ENCODE peak calls at places on chromosomes 1 and 21, in four cellular contexts. O is heart right ventricle, K is fibroblast of lung, E is H9. L is an unnamed sample.

GRCh38 chr1:117591248-117591647 is 14.6 kb upstream of the TENT5C start:
- DNase-seq in E (no peak), K (no peak), O (no peak), L (no peak)

GRCh38 chr1:199867601-199868000 is 159.9 kb upstream of the NR5A2 start:
- DNase-seq in E (no peak), O (no peak), K (peak; percentile 22), L (peak; percentile 51)

GRCh38 chr1:2950926-2951305 is 70.4 kb upstream of the ACTRT2 start:
- DNase-seq in E (no peak), K (no peak), O (no peak), L (no peak)

GRCh38 chr1:28359592-28360239 is 9.8 kb upstream of the PHACTR4 start:
- DNase-seq in K (peak; percentile 54), O (peak; percentile 54), E (peak; percentile 62), L (peak; percentile 85)

GRCh38 chr1:43586136-43586726 is 55.5 kb downstream of the PTPRF start:
- DNase-seq in E (no peak), O (no peak), K (no peak), L (no peak)

GRCh38 chr1:32500387-32501209 is 35.7 kb downstream of the ZBTB8B start:
- DNase-seq in K (peak; percentile 58), E (peak; percentile 69), O (peak; percentile 60), L (peak; percentile 86)

GRCh38 chr1:1058921-1059493 is 15.1 kb downstream of the RNF223 start:
- DNase-seq in O (no peak), K (peak; percentile 22), E (no peak), L (peak; percentile 76)

GRCh38 chr1:93616996-93617669 is 64.5 kb downstream of the BCAR3 start:
- DNase-seq in E (no peak), O (peak; percentile 52), K (peak; percentile 44), L (no peak)

GRCh38 chr1:33280091-33280661 is 23.9 kb downstream of the ZNF362 start:
- DNase-seq in O (no peak), E (no peak), K (no peak), L (no peak)

GRCh38 chr1:75310067-75310466 is 175.9 kb downstream of the LHX8 start:
- DNase-seq in O (no peak), K (peak; percentile 80), E (no peak), L (no peak)

GRCh38 chr1:30416221-30416820 is 307.1 kb downstream of the MATN1 start:
- DNase-seq in K (no peak), O (no peak), E (no peak), L (no peak)

GRCh38 chr1:224245188-224245587 is 62.1 kb downstream of the DEGS1 start:
- DNase-seq in K (peak; percentile 20), O (peak; percentile 67), E (no peak), L (no peak)

GRCh38 chr1:230542054-230542453 is 100.2 kb upstream of the COG2 start:
- DNase-seq in K (peak; percentile 85), O (no peak), E (no peak), L (no peak)

GRCh38 chr1:197393772-197394171 is 125.7 kb downstream of the CRB1 start:
- DNase-seq in E (no peak), O (no peak), K (no peak), L (no peak)

GRCh38 chr1:20578721-20579380 is 10.0 kb upstream of the CDA start:
- DNase-seq in K (peak; percentile 70), O (no peak), E (no peak), L (no peak)

GRCh38 chr1:110049801-110050601 is 15.6 kb downstream of the STRIP1 start:
- DNase-seq in O (no peak), K (no peak), E (no peak), L (no peak)

GRCh38 chr1:211135342-211135950 is 1.5 kb upstream of the KCNH1 start:
- DNase-seq in E (no peak), O (no peak), K (peak; percentile 62), L (no peak)

GRCh38 chr1:81699234-81699633 is 101.5 kb upstream of the ADGRL2 start:
- DNase-seq in K (peak; percentile 95), O (no peak), E (no peak), L (peak; percentile 63)

GRCh38 chr1:232422098-232422497 is 207.8 kb downstream of the SIPA1L2 start:
- DNase-seq in E (no peak), K (peak; percentile 55), O (no peak), L (no peak)

GRCh38 chr1:234960722-234961467 is 167.7 kb downstream of the TOMM20 start:
- DNase-seq in E (no peak), K (peak; percentile 64), O (no peak), L (no peak)

GRCh38 chr1:177571076-177571475 is 398.8 kb downstream of the SEC16B start:
- DNase-seq in E (no peak), O (no peak), K (no peak), L (peak; percentile 59)

GRCh38 chr1:34268311-34269042 is 91.8 kb downstream of the C1orf94 start:
- DNase-seq in K (peak; percentile 92), O (no peak), E (no peak), L (peak; percentile 17)

GRCh38 chr1:2497891-2498290 is 21.8 kb downstream of the PLCH2 start:
- DNase-seq in K (no peak), E (no peak), O (no peak), L (no peak)

GRCh38 chr1:113675299-113675698 is 84.0 kb downstream of the PHTF1 start:
- DNase-seq in K (peak; percentile 25), O (no peak), E (no peak), L (no peak)

GRCh38 chr21:35202431-35202830 is 153.3 kb upstream of the RUNX1 start:
- DNase-seq in K (peak; percentile 65), O (no peak), E (no peak), L (no peak)

GRCh38 chr1:182111496-182111895 is 50.0 kb upstream of the ZNF648 start:
- DNase-seq in E (no peak), K (no peak), O (no peak), L (no peak)

GRCh38 chr1:206790502-206791250 is 18.4 kb upstream of the IL10 start:
- DNase-seq in O (no peak), E (no peak), K (no peak), L (no peak)

GRCh38 chr1:28507247-28507645 is 1.4 kb downstream of the RCC1 start:
- DNase-seq in O (no peak), E (no peak), K (no peak), L (no peak)

GRCh38 chr1:247407180-247407616 is 8.8 kb upstream of the NLRP3 start:
- DNase-seq in O (no peak), K (no peak), E (no peak), L (no peak)

GRCh38 chr1:56569661-56570060 is 9.7 kb downstream of the PLPP3 start:
- DNase-seq in E (no peak), K (no peak), O (no peak), L (no peak)
- H3K4me1 ChIP-seq in E (peaks cover 24% of the 10 kb centered on the region), K (peaks cover 5% of the 10 kb centered on the region), O (peaks cover 69% of the 10 kb centered on the region), L (peaks cover 9% of the 10 kb centered on the region)

DNA sequence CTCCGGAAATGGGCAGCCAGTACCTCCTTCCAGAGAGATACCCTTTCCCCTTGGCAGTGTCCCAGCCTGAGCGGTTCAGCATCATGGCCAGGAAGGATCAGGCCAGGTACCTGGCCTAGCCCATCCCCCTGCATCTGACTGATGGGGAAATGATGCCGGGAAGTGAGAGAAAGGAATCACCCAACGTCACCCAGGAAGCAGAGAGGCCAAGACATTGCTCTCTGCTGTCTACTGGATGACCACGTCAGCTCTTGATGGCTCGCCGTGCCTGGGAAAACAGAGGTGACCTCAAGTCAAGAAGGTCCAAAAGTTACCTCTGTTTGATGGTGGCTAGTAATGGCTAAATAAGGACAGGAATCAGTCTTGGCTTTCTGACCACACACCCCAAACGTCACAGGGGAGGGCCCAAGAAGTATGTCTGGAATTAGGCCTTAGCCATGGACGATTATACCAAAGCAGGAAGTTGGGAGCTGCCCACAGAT is 79.0 kb downstream of the MRPL37 start:
- DNase-seq in O (peak; percentile 41), K (peak; percentile 93), E (no peak), L (no peak)
- H3K4me1 ChIP-seq in O (peaks cover 55% of the 10 kb centered on the region), K (peaks cover 31% of the 10 kb centered on the region), E (peaks cover 3% of the 10 kb centered on the region), L (peaks cover 48% of the 10 kb centered on the region)

DNA sequence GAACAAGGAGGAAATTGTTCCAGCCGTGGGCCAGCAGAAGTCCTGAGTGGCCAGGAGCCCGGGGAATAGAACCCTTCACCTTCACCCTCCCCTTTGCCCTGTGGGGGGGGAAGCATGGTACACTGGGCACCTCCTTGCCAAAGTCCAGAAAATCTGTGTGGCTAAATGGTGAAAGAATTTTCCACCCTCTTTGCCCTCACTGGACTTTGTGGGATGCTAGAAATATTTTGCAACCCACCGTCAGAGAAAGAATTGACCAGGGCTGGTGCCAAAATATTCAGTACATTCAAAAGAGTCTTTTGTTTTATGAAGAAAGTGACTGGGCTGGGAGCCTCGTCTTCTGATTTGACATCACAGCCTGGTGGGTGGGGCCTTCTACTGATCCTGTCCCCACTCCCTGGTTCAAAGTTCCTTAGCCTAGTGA is 14.6 kb downstream of the NFASC start:
- DNase-seq in K (peak; percentile 88), O (peak; percentile 25), E (no peak), L (no peak)
- H3K4me1 ChIP-seq in K (no peaks in the 10 kb centered on the region), O (peaks cover 10% of the 10 kb centered on the region), E (peaks cover 8% of the 10 kb centered on the region), L (peaks cover 3% of the 10 kb centered on the region)

DNA sequence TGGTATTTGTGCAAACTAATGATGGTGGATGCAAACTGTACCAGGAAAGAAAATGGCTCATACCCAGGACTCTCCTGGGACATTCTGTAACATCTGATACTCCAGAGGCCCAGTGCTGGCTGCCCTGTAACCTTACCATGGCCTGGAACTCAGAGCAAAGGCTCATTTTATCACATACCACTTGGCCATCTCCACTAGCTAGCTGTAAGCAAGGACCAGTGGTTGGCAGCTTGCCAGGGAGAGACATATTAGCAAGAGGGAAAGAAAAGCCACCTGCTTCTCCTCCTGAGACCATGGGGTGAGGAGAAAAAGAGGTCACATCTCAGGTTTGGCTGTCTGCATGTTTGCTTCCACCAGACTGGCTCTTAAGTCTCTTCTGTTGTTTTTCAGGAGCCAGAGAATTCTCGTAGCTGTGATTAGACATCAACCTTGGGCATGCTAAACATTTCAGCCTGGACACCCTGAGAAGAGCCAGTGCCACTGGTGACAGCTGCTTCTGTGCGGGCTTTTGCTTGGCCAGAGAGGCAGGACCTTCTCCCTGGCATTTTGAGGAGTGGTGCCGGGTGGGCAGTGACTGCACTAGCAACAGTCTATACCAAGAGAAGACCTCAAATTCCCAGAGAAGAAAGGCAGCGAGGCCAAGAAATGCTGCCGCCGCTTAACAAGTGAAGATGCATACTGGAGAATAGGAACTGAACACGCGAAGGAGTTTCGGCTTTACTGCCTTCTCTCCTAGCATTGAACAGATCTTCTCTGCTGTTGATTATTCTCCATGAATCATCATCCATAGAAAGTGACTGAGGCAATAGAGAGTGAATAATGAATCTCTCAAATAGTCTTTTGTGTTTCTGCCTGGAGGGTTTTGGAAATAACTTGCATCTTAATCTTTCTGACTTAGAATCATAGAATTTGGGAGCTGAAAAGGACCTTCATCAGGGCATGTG is 6.7 kb upstream of the INKA2 start:
- DNase-seq in E (no peak), O (no peak), K (no peak), L (no peak)
- H3K4me1 ChIP-seq in E (peaks cover 6% of the 10 kb centered on the region), O (peaks cover 30% of the 10 kb centered on the region), K (peaks cover 11% of the 10 kb centered on the region), L (peaks cover 5% of the 10 kb centered on the region)

L was measured in endodermal cell.